ENCODE peak calls at places on chromosomes 4 and X, in eight cellular contexts. N is NCI-H1105, B is suprapubic skin, U is aorta, S is nucleus accumbens, T is body of pancreas, L is amniotic stem cell, V is astrocyte of the spinal cord. H is an unnamed sample.

GRCh38 chr4:158172558-158173258 is at the start of gene GASK1B:
- DNase-seq in N (peak; percentile 19), B (no peak), U (no peak), S (no peak), T (peak; percentile 26), L (peak; percentile 22), V (peak; percentile 83), H (no peak)

GRCh38 chrX:16903274-16904019 is 33.3 kb upstream of the RBBP7 start:
- DNase-seq in N (no peak), B (no peak), U (no peak), S (no peak), T (no peak), L (no peak), V (no peak), H (no peak)

GRCh38 chrX:45164021-45164621 is 36.6 kb downstream of the DIPK2B start:
- DNase-seq in N (no peak), B (no peak), U (no peak), S (no peak), T (peak; percentile 62), L (no peak), V (no peak), H (no peak)

GRCh38 chrX:133380882-133381619 is 34.2 kb downstream of the GPC4 start:
- DNase-seq in N (no peak), B (no peak), U (no peak), S (no peak), T (no peak), L (no peak), V (no peak), H (no peak)

GRCh38 chr4:140004580-140005314 is 149.2 kb downstream of the MAML3 start:
- DNase-seq in N (peak; percentile 49), B (no peak), U (peak; percentile 61), S (no peak), T (peak; percentile 65), L (peak; percentile 3), V (peak; percentile 61), H (no peak)

GRCh38 chr4:97589481-97590196 is 553.6 kb downstream of the STPG2 start:
- DNase-seq in N (no peak), B (no peak), U (no peak), S (no peak), T (no peak), L (no peak), V (no peak), H (no peak)

GRCh38 chr4:82748176-82748575 is 50.4 kb downstream of the SCD5 start:
- DNase-seq in N (peak; percentile 25), B (no peak), U (no peak), S (peak; percentile 11), T (no peak), L (no peak), V (no peak), H (no peak)

GRCh38 chr4:180615746-180616145 is 1627.5 kb upstream of the TENM3 start:
- DNase-seq in N (no peak), B (no peak), U (no peak), S (no peak), T (no peak), L (no peak), V (no peak), H (no peak)

GRCh38 chr4:10144971-10145370 is 28.4 kb upstream of the WDR1 start:
- DNase-seq in N (no peak), B (no peak), U (no peak), S (no peak), T (no peak), L (no peak), V (no peak), H (no peak)

GRCh38 chr4:971670-972500 is 1.5 kb downstream of the DGKQ start:
- DNase-seq in N (no peak), B (no peak), U (no peak), S (no peak), T (no peak), L (no peak), V (no peak), H (no peak)

GRCh38 chr4:28378109-28378830 is 1517.6 kb downstream of the STIM2 start:
- DNase-seq in N (no peak), B (no peak), U (no peak), S (no peak), T (no peak), L (no peak), V (no peak), H (no peak)

GRCh38 chr4:15197005-15197404 is 194.7 kb downstream of the CPEB2 start:
- DNase-seq in N (no peak), B (no peak), U (no peak), S (no peak), T (no peak), L (no peak), V (peak; percentile 69), H (no peak)

GRCh38 chr4:54662123-54662522 is 4.4 kb downstream of the KIT start:
- DNase-seq in N (no peak), B (no peak), U (no peak), S (no peak), T (no peak), L (no peak), V (no peak), H (no peak)

GRCh38 chr4:177047851-177048174 is 255.1 kb upstream of the VEGFC start:
- DNase-seq in N (no peak), B (no peak), U (no peak), S (no peak), T (no peak), L (no peak), V (peak; percentile 28), H (no peak)

GRCh38 chrX:123425904-123426303 is 241.8 kb downstream of the GRIA3 start:
- DNase-seq in N (no peak), B (no peak), U (peak; percentile 53), S (no peak), T (no peak), L (no peak), V (peak; percentile 51), H (no peak)

GRCh38 chr4:173214661-173215060 is 46.0 kb downstream of the GALNT7 start:
- DNase-seq in N (no peak), B (no peak), U (peak; percentile 56), S (no peak), T (peak; percentile 42), L (no peak), V (peak; percentile 75), H (no peak)

GRCh38 chrX:23634181-23634580 is 33.1 kb upstream of the PRDX4 start:
- DNase-seq in N (peak; percentile 1), B (no peak), U (no peak), S (no peak), T (no peak), L (no peak), V (no peak), H (no peak)

GRCh38 chr4:31917334-31917733 is 1197.2 kb downstream of the PCDH7 start:
- DNase-seq in N (no peak), B (no peak), U (no peak), S (no peak), T (no peak), L (no peak), V (no peak), H (no peak)

GRCh38 chr4:73222466-73223257 is 35.9 kb downstream of the ANKRD17 start:
- DNase-seq in N (peak; percentile 69), B (no peak), U (peak; percentile 51), S (peak; percentile 49), T (peak; percentile 78), L (peak; percentile 87), V (peak; percentile 96), H (no peak)

GRCh38 chr4:75953509-75953908 is 12.7 kb upstream of the NAAA start:
- DNase-seq in N (no peak), B (no peak), U (no peak), S (no peak), T (no peak), L (no peak), V (no peak), H (no peak)

GRCh38 chr4:174320501-174321199 is 36.9 kb downstream of the CEP44 start:
- DNase-seq in N (no peak), B (no peak), U (no peak), S (no peak), T (no peak), L (no peak), V (no peak), H (no peak)

GRCh38 chr4:62117879-62118278 is 917.8 kb downstream of the ADGRL3 start:
- DNase-seq in N (no peak), B (no peak), U (no peak), S (no peak), T (no peak), L (no peak), V (no peak), H (no peak)

GRCh38 chrX:107678957-107679740 is 50.8 kb downstream of the PRPS1 start:
- DNase-seq in N (no peak), B (peak; percentile 92), U (peak; percentile 83), S (no peak), T (peak; percentile 55), L (peak; percentile 2), V (peak; percentile 79), H (no peak)

GRCh38 chrX:151921292-151921691 is 8.6 kb downstream of the MAGEA4 start:
- DNase-seq in N (no peak), B (no peak), U (no peak), S (no peak), T (no peak), L (no peak), V (no peak), H (peak; percentile 75)

GRCh38 chr4:12534684-12535083 is 949.5 kb downstream of the RAB28 start:
- DNase-seq in N (no peak), B (no peak), U (no peak), S (no peak), T (no peak), L (no peak), V (no peak), H (no peak)

GRCh38 chr4:105666693-105667092 is 41.8 kb downstream of the INTS12 start:
- DNase-seq in N (no peak), B (no peak), U (no peak), S (no peak), T (no peak), L (no peak), V (peak; percentile 18), H (no peak)

GRCh38 chr4:85738721-85739120 is 263.8 kb downstream of the ARHGAP24 start:
- DNase-seq in N (no peak), B (no peak), U (no peak), S (no peak), T (no peak), L (no peak), V (no peak), H (no peak)

GRCh38 chr4:54783402-54784110 is 125.8 kb downstream of the KIT start:
- DNase-seq in N (no peak), B (no peak), U (no peak), S (no peak), T (no peak), L (no peak), V (no peak), H (no peak)

GRCh38 chr4:54439831-54440243 is 210.7 kb downstream of the PDGFRA start:
- DNase-seq in N (no peak), B (peak; percentile 60), U (peak; percentile 53), S (no peak), T (peak; percentile 17), L (no peak), V (peak; percentile 49), H (no peak)

GRCh38 chr4:47213971-47214370 is 182.6 kb downstream of the GABRB1 start:
- DNase-seq in N (no peak), B (no peak), U (no peak), S (no peak), T (no peak), L (peak; percentile 74), V (peak; percentile 95), H (no peak)